ENCODE peak calls at places on chromosomes 16 and 17, in seven cellular contexts. L is colonic mucosa, U is skeletal muscle cell, W is gastrocnemius medialis, A is left lung, N is breast epithelium, I is tibial artery. J is an unnamed sample.
A peak's percentile ranks its signal among the peaks of the same experiment; 100 is the strongest.

GRCh38 chr17:68627956-68628355 is 26.8 kb upstream of the FAM20A start:
- DNase-seq in I (no peak), A (no peak), W (no peak), N (no peak), L (peak; percentile 18), U (no peak), J (no peak)

GRCh38 chr16:71673190-71673956 is 47.4 kb downstream of the MARVELD3 start:
- DNase-seq in W (no peak), L (no peak), I (no peak), A (no peak), U (no peak), N (no peak), J (no peak)

GRCh38 chr17:40532520-40533253 is 31.3 kb upstream of the TNS4 start:
- DNase-seq in A (no peak), L (no peak), U (no peak), N (no peak), I (peak; percentile 16), W (no peak), J (no peak)

GRCh38 chr16:87959391-87959968 is 8.2 kb downstream of the BANP start:
- DNase-seq in N (no peak), U (no peak), I (no peak), L (no peak), W (no peak), A (no peak), J (no peak)

GRCh38 chr17:34840758-34841157 is 120.5 kb downstream of the CCT6B start:
- DNase-seq in L (no peak), U (no peak), A (no peak), W (no peak), I (no peak), N (no peak), J (no peak)

GRCh38 chr17:74734256-74734655 is 2.8 kb upstream of the RAB37 start:
- DNase-seq in N (no peak), A (no peak), I (no peak), L (no peak), W (no peak), U (no peak), J (no peak)

GRCh38 chr17:33292184-33292980 is 713 bp downstream of the ASIC2 start:
- DNase-seq in N (no peak), L (peak; percentile 62), U (no peak), A (peak; percentile 64), W (no peak), I (no peak), J (no peak)

GRCh38 chr16:56413381-56413780 is 12.0 kb downstream of the AMFR start:
- DNase-seq in L (no peak), N (no peak), U (no peak), I (no peak), A (no peak), W (no peak), J (no peak)

GRCh38 chr17:5413682-5414081 is 5.8 kb downstream of the NUP88 start:
- DNase-seq in W (no peak), N (no peak), I (no peak), U (peak; percentile 72), L (peak; percentile 29), A (no peak), J (no peak)

GRCh38 chr17:45221081-45221996 is at the start of gene FMNL1:
- DNase-seq in U (no peak), L (peak; percentile 47), N (no peak), A (peak; percentile 97), W (no peak), I (peak; percentile 42), J (no peak)

GRCh38 chr17:6067060-6067459 is 3.1 kb upstream of the WSCD1 start:
- DNase-seq in N (no peak), W (no peak), A (no peak), I (no peak), L (no peak), U (no peak), J (no peak)

GRCh38 chr17:57257911-57258885 is 1.9 kb downstream of the MSI2 start:
- DNase-seq in W (no peak), I (no peak), U (no peak), N (no peak), L (peak; percentile 28), A (no peak), J (no peak)

GRCh38 chr16:58513874-58514273 is 1.4 kb upstream of the SETD6 start:
- DNase-seq in I (no peak), L (no peak), N (no peak), U (no peak), W (no peak), A (no peak), J (no peak)

GRCh38 chr17:82270651-82271050 is 2.8 kb downstream of the CSNK1D start:
- DNase-seq in U (no peak), I (no peak), A (peak; percentile 60), W (no peak), N (no peak), L (no peak), J (no peak)

GRCh38 chr17:82269138-82269881 is 4.2 kb downstream of the CSNK1D start:
- DNase-seq in W (no peak), I (no peak), A (peak; percentile 66), L (peak; percentile 80), U (no peak), N (no peak), J (no peak)

GRCh38 chr17:82272495-82273326 is 789 bp downstream of the CSNK1D start:
- DNase-seq in U (no peak), W (peak; percentile 44), I (peak; percentile 31), L (peak; percentile 60), N (no peak), A (peak; percentile 86), J (no peak)

GRCh38 chr17:82269882-82270500 is 3.5 kb downstream of the CSNK1D start:
- DNase-seq in W (no peak), L (no peak), I (no peak), A (peak; percentile 43), N (no peak), U (no peak), J (no peak)

DNA sequence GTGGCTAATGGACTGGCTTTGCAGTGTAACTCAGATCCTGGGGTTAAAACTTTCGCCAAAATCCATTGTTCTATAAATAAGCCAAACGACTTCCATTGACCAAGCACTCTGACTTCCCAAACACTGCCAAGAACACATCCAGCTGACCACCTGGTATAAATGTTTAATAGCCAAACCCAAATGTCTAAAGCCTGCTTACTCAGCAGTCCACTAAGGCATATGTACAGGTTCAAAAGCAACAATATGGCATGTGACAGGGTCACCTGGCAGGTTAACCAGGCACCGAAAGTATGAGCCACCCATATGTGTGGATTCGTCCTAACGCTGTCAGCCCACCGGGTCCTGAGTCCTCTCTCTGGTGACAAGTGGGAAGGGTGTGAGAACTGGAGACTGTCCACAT is 2.1 kb downstream of the CSNK1D start:
- DNase-seq in U (no peak), W (no peak), I (no peak), N (no peak), A (no peak), L (no peak), J (no peak)
- H3K4me3 ChIP-seq in U (no peak overlapping the region), W (peak overlapping the region; percentile 97), I (no peak overlapping the region), N (peak overlapping the region; percentile 97), A (no peak overlapping the region), L (no peak overlapping the region), J (no peak overlapping the region)

DNA sequence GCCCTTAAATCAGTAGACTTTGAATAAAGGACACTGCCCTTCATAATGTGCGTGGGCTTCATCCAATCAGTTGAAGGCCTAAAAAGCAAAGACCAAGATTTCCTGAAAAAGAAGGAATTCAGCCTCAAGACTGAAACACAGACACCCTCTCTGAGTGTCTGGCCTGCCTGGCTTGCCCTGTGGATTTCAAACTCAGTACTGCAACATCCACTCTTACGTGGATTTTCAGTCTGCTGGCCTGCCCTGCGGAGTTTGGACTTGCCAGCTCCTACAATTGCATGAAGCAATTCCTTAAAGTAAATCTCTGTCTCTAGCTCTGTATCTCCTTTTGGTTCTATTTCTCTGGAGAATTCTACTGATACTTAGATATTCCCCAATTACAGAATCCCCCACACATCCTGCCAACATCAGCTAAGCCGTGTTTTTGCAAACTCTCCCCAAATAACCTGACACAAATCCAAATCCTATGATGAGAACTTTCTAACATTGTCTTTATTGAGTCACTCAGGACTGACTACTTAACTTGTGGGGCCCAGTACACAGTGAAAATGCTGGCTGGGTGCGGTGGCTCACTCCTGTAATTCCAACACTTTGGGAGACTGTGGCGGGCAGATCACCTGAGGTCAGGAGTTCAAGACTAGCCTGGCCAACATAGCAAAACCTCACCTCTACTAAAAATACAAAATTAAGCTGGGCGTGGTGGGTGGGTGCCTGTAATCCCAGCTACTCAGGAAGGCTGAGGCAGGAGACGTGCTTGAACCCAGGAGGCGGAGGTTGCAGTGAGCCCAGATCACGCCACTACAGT is 7.2 kb upstream of the TNFRSF17 start:
- DNase-seq in N (no peak), I (no peak), L (no peak), A (no peak), W (no peak), U (no peak), J (no peak)
- H3K4me3 ChIP-seq in N (no peak overlapping the region), I (no peak overlapping the region), L (no peak overlapping the region), A (no peak overlapping the region), W (no peak overlapping the region), U (no peak overlapping the region), J (no peak overlapping the region)

GRCh38 chr16:70427786-70428177 is 11.1 kb downstream of the ST3GAL2 start:
- DNase-seq in N (no peak), L (no peak), U (no peak), W (no peak), A (no peak), I (no peak), J (no peak)

GRCh38 chr16:70432304-70432799 is 6.5 kb downstream of the ST3GAL2 start:
- DNase-seq in A (no peak), L (no peak), I (no peak), W (no peak), U (no peak), N (no peak), J (no peak)

GRCh38 chr16:70429888-70430666 is 8.8 kb downstream of the ST3GAL2 start:
- DNase-seq in L (no peak), I (no peak), N (no peak), A (no peak), W (no peak), U (no peak), J (no peak)

GRCh38 chr16:70430667-70431536 is 8.0 kb downstream of the ST3GAL2 start:
- DNase-seq in N (no peak), W (no peak), I (peak; percentile 30), A (no peak), U (no peak), L (no peak), J (no peak)

GRCh38 chr16:70428178-70428998 is 10.5 kb downstream of the ST3GAL2 start:
- DNase-seq in A (peak; percentile 96), W (peak; percentile 98), I (peak; percentile 83), U (peak; percentile 81), L (peak; percentile 96), N (peak; percentile 71), J (peak; percentile 80)
- H3K4me3 ChIP-seq in A (no peak overlapping the region), W (no peak overlapping the region), I (no peak overlapping the region), U (no peak overlapping the region), L (no peak overlapping the region), N (no peak overlapping the region), J (peak overlapping the region; percentile 25)

GRCh38 chr16:17261197-17261858 is 209.4 kb downstream of the XYLT1 start:
- DNase-seq in W (no peak), L (peak; percentile 42), U (no peak), N (no peak), A (no peak), I (no peak), J (no peak)

GRCh38 chr16:17260271-17260849 is 210.4 kb downstream of the XYLT1 start:
- DNase-seq in A (no peak), N (no peak), I (no peak), L (no peak), U (no peak), W (no peak), J (no peak)

GRCh38 chr16:17258077-17258599 is 212.6 kb downstream of the XYLT1 start:
- DNase-seq in W (no peak), L (no peak), I (no peak), U (no peak), A (no peak), N (no peak), J (no peak)

GRCh38 chr16:17258848-17259713 is 211.7 kb downstream of the XYLT1 start:
- DNase-seq in L (no peak), N (no peak), U (no peak), I (peak; percentile 24), A (peak; percentile 57), W (no peak), J (no peak)

GRCh38 chr16:17259751-17260270 is 210.9 kb downstream of the XYLT1 start:
- DNase-seq in L (no peak), U (no peak), A (no peak), I (no peak), W (no peak), N (no peak), J (no peak)
- H3K4me3 ChIP-seq in L (no peak overlapping the region), U (no peak overlapping the region), A (no peak overlapping the region), I (peak overlapping the region; percentile 32), W (no peak overlapping the region), N (no peak overlapping the region), J (no peak overlapping the region)

J was measured in thoracic aorta.